ENCODE peak calls at places on chromosomes 5 and 9, in seven cellular contexts. One of them, this sample, is unnamed.
A peak's percentile ranks its signal among the peaks of the same experiment; 100 is the strongest.

GRCh38 chr9:133263557-133263956 is 11.4 kb downstream of the ABO start:
- DNase-seq in tibial artery: no peak
- DNase-seq in suprapubic skin: no peak
- DNase-seq in ascending aorta: no peak
- DNase-seq in transverse colon: no peak
- DNase-seq in tibial nerve: no peak
- DNase-seq in uterus: no peak
- DNase-seq in this sample: no peak

GRCh38 chr5:3678801-3679200 is 83.2 kb downstream of the IRX1 start:
- DNase-seq in suprapubic skin: no peak
- DNase-seq in tibial nerve: no peak
- DNase-seq in uterus: no peak
- DNase-seq in transverse colon: no peak
- DNase-seq in ascending aorta: no peak
- DNase-seq in tibial artery: no peak
- DNase-seq in this sample: no peak

GRCh38 chr5:164301136-164301535 is 795.7 kb downstream of the MAT2B start:
- DNase-seq in ascending aorta: no peak
- DNase-seq in suprapubic skin: no peak
- DNase-seq in tibial nerve: no peak
- DNase-seq in transverse colon: no peak
- DNase-seq in tibial artery: no peak
- DNase-seq in uterus: no peak
- DNase-seq in this sample: no peak

GRCh38 chr5:64691333-64691732 is 1.0 kb downstream of the SHISAL2B start:
- DNase-seq in uterus: no peak
- DNase-seq in suprapubic skin: no peak
- DNase-seq in transverse colon: no peak
- DNase-seq in ascending aorta: no peak
- DNase-seq in tibial artery: no peak
- DNase-seq in tibial nerve: no peak
- DNase-seq in this sample: no peak

GRCh38 chr9:113648048-113648447 is 184.5 kb downstream of the RGS3 start:
- DNase-seq in transverse colon: no peak
- DNase-seq in uterus: no peak
- DNase-seq in tibial nerve: no peak
- DNase-seq in suprapubic skin: peak; percentile 46
- DNase-seq in ascending aorta: peak; percentile 61
- DNase-seq in tibial artery: peak; percentile 8
- DNase-seq in this sample: no peak

GRCh38 chr5:143025971-143026370 is 255.8 kb downstream of the ARHGAP26 start:
- DNase-seq in tibial nerve: no peak
- DNase-seq in tibial artery: no peak
- DNase-seq in transverse colon: no peak
- DNase-seq in suprapubic skin: no peak
- DNase-seq in ascending aorta: no peak
- DNase-seq in uterus: no peak
- DNase-seq in this sample: no peak

GRCh38 chr9:105233836-105234235 is 10.6 kb upstream of the SLC44A1 start:
- DNase-seq in tibial artery: no peak
- DNase-seq in uterus: no peak
- DNase-seq in tibial nerve: no peak
- DNase-seq in suprapubic skin: no peak
- DNase-seq in transverse colon: no peak
- DNase-seq in ascending aorta: no peak
- DNase-seq in this sample: no peak

GRCh38 chr9:6788175-6789016 is 30.6 kb downstream of the KDM4C start:
- DNase-seq in uterus: no peak
- DNase-seq in tibial nerve: no peak
- DNase-seq in transverse colon: peak; percentile 38
- DNase-seq in tibial artery: no peak
- DNase-seq in ascending aorta: no peak
- DNase-seq in suprapubic skin: no peak
- DNase-seq in this sample: no peak

GRCh38 chr9:89427621-89428221 is 70.2 kb downstream of the SEMA4D start:
- DNase-seq in transverse colon: no peak
- DNase-seq in ascending aorta: no peak
- DNase-seq in uterus: no peak
- DNase-seq in tibial artery: no peak
- DNase-seq in tibial nerve: no peak
- DNase-seq in suprapubic skin: no peak
- DNase-seq in this sample: no peak
- H3K4me1 ChIP-seq in transverse colon: peaks cover 36% of the 10 kb centered on the region
- H3K4me1 ChIP-seq in ascending aorta: no peaks in the 10 kb centered on the region
- H3K4me1 ChIP-seq in uterus: no peaks in the 10 kb centered on the region
- H3K4me1 ChIP-seq in tibial artery: no peaks in the 10 kb centered on the region
- H3K4me1 ChIP-seq in tibial nerve: peaks cover 53% of the 10 kb centered on the region
- H3K4me1 ChIP-seq in suprapubic skin: peaks cover 35% of the 10 kb centered on the region
- H3K4me1 ChIP-seq in this sample: peaks cover 17% of the 10 kb centered on the region

DNA sequence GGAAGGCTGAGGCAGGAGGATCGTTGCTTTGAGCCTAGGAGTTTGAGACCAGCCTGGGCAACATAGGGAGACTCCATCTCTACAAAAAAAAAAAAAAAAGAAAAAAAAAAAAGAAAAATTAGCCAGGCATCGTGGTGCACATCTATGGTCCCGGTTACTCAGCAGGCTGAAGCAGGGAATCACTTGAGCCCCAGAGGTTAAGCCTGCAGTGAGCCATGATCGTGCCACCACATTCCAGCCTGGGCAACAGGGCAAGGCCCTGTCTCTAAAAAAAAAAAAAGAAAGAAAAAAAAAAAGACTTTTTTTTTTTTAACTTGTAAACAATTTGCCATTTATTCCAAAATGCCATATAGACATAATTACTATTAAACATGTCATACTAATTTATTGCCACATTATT is 64.5 kb downstream of the SERINC5 start:
- DNase-seq in tibial nerve: no peak
- DNase-seq in transverse colon: no peak
- DNase-seq in suprapubic skin: no peak
- DNase-seq in tibial artery: no peak
- DNase-seq in ascending aorta: no peak
- DNase-seq in uterus: no peak
- DNase-seq in this sample: no peak
- H3K4me1 ChIP-seq in tibial nerve: peaks cover 92% of the 10 kb centered on the region
- H3K4me1 ChIP-seq in transverse colon: peaks cover 68% of the 10 kb centered on the region
- H3K4me1 ChIP-seq in suprapubic skin: peaks cover 55% of the 10 kb centered on the region
- H3K4me1 ChIP-seq in tibial artery: no peaks in the 10 kb centered on the region
- H3K4me1 ChIP-seq in ascending aorta: no peaks in the 10 kb centered on the region
- H3K4me1 ChIP-seq in uterus: peaks cover 4% of the 10 kb centered on the region
- H3K4me1 ChIP-seq in this sample: peaks cover 72% of the 10 kb centered on the region

DNA sequence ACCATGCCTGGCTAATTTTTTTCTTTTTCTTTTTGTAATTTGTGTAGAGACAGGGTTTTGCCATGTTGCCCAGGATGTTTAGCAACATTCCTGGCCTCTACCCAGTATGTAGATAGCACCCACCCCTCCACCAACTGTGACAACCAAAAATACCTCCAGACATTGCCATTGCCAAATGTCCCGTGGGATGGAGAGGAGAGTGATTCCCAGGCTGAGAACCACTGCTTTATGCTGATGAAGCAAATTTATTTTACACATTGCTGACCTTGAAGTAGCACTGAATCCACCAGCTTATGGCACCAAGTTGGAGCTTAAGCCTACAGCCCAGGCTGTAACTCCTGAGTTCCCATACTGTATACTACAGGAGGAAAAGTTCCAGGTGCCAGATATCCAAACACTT is 58.5 kb downstream of the GGTA1 start:
- DNase-seq in transverse colon: no peak
- DNase-seq in tibial nerve: no peak
- DNase-seq in tibial artery: no peak
- DNase-seq in uterus: no peak
- DNase-seq in ascending aorta: no peak
- DNase-seq in suprapubic skin: no peak
- DNase-seq in this sample: no peak
- H3K4me1 ChIP-seq in transverse colon: no peaks in the 10 kb centered on the region
- H3K4me1 ChIP-seq in tibial nerve: no peaks in the 10 kb centered on the region
- H3K4me1 ChIP-seq in tibial artery: no peaks in the 10 kb centered on the region
- H3K4me1 ChIP-seq in uterus: no peaks in the 10 kb centered on the region
- H3K4me1 ChIP-seq in ascending aorta: no peaks in the 10 kb centered on the region
- H3K4me1 ChIP-seq in suprapubic skin: no peaks in the 10 kb centered on the region
- H3K4me1 ChIP-seq in this sample: peaks cover 22% of the 10 kb centered on the region

GRCh38 chr5:150628936-150629485 is 11.4 kb upstream of the SYNPO start:
- DNase-seq in ascending aorta: no peak
- DNase-seq in suprapubic skin: no peak
- DNase-seq in uterus: no peak
- DNase-seq in tibial artery: no peak
- DNase-seq in transverse colon: no peak
- DNase-seq in tibial nerve: no peak
- DNase-seq in this sample: no peak
- H3K4me1 ChIP-seq in ascending aorta: peaks cover 39% of the 10 kb centered on the region
- H3K4me1 ChIP-seq in suprapubic skin: peaks cover 49% of the 10 kb centered on the region
- H3K4me1 ChIP-seq in uterus: peaks cover 2% of the 10 kb centered on the region
- H3K4me1 ChIP-seq in tibial artery: no peaks in the 10 kb centered on the region
- H3K4me1 ChIP-seq in transverse colon: peaks cover 26% of the 10 kb centered on the region
- H3K4me1 ChIP-seq in tibial nerve: peaks cover 85% of the 10 kb centered on the region
- H3K4me1 ChIP-seq in this sample: peaks cover 89% of the 10 kb centered on the region

GRCh38 chr9:98884849-98885248 is 58.9 kb upstream of the COL15A1 start:
- DNase-seq in transverse colon: no peak
- DNase-seq in uterus: no peak
- DNase-seq in tibial nerve: no peak
- DNase-seq in ascending aorta: peak; percentile 42
- DNase-seq in tibial artery: no peak
- DNase-seq in suprapubic skin: no peak
- DNase-seq in this sample: no peak
- H3K4me1 ChIP-seq in transverse colon: no peaks in the 10 kb centered on the region
- H3K4me1 ChIP-seq in uterus: no peaks in the 10 kb centered on the region
- H3K4me1 ChIP-seq in tibial nerve: peaks cover 69% of the 10 kb centered on the region
- H3K4me1 ChIP-seq in ascending aorta: no peaks in the 10 kb centered on the region
- H3K4me1 ChIP-seq in tibial artery: peaks cover 4% of the 10 kb centered on the region
- H3K4me1 ChIP-seq in suprapubic skin: peaks cover 22% of the 10 kb centered on the region
- H3K4me1 ChIP-seq in this sample: peaks cover 92% of the 10 kb centered on the region

DNA sequence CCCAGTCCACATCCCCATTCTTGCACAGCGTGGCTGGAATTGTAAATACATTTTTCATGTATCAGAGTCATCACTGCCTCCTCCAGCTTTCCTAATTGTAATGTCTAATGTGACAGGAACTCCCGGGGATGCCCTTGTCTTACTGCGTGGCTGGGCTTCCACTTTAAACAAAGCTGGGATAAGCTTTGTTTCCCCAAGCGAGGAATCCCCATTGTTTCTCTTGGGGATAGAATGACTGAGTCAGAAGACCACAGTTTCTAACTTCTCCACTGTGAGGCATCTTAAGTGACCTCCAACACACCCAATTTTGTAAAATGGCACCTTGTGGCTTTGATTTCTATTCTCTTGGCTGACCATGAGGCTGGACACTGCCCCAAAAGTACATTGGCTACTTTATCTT is 22.4 kb downstream of the ARPC5L start:
- DNase-seq in transverse colon: no peak
- DNase-seq in tibial artery: no peak
- DNase-seq in suprapubic skin: no peak
- DNase-seq in tibial nerve: no peak
- DNase-seq in ascending aorta: no peak
- DNase-seq in uterus: no peak
- DNase-seq in this sample: no peak
- H3K4me1 ChIP-seq in transverse colon: no peaks in the 10 kb centered on the region
- H3K4me1 ChIP-seq in tibial artery: no peaks in the 10 kb centered on the region
- H3K4me1 ChIP-seq in suprapubic skin: no peaks in the 10 kb centered on the region
- H3K4me1 ChIP-seq in tibial nerve: no peaks in the 10 kb centered on the region
- H3K4me1 ChIP-seq in ascending aorta: no peaks in the 10 kb centered on the region
- H3K4me1 ChIP-seq in uterus: no peaks in the 10 kb centered on the region
- H3K4me1 ChIP-seq in this sample: no peaks in the 10 kb centered on the region

GRCh38 chr9:127857278-127857677 is 2.8 kb upstream of the ENG start:
- DNase-seq in uterus: no peak
- DNase-seq in ascending aorta: no peak
- DNase-seq in transverse colon: no peak
- DNase-seq in tibial artery: no peak
- DNase-seq in suprapubic skin: no peak
- DNase-seq in tibial nerve: no peak
- DNase-seq in this sample: no peak

GRCh38 chr9:127856094-127856740 is 1.8 kb upstream of the ENG start:
- DNase-seq in tibial artery: no peak
- DNase-seq in suprapubic skin: peak; percentile 52
- DNase-seq in transverse colon: no peak
- DNase-seq in uterus: no peak
- DNase-seq in tibial nerve: no peak
- DNase-seq in ascending aorta: no peak
- DNase-seq in this sample: no peak

GRCh38 chr9:127855522-127855921 is 1.1 kb upstream of the ENG start:
- DNase-seq in suprapubic skin: no peak
- DNase-seq in uterus: no peak
- DNase-seq in ascending aorta: no peak
- DNase-seq in transverse colon: no peak
- DNase-seq in tibial nerve: no peak
- DNase-seq in tibial artery: no peak
- DNase-seq in this sample: no peak

GRCh38 chr9:127860260-127860659 is 5.8 kb upstream of the ENG start:
- DNase-seq in tibial artery: no peak
- DNase-seq in transverse colon: no peak
- DNase-seq in suprapubic skin: no peak
- DNase-seq in uterus: peak; percentile 62
- DNase-seq in tibial nerve: no peak
- DNase-seq in ascending aorta: peak; percentile 84
- DNase-seq in this sample: no peak

DNA sequence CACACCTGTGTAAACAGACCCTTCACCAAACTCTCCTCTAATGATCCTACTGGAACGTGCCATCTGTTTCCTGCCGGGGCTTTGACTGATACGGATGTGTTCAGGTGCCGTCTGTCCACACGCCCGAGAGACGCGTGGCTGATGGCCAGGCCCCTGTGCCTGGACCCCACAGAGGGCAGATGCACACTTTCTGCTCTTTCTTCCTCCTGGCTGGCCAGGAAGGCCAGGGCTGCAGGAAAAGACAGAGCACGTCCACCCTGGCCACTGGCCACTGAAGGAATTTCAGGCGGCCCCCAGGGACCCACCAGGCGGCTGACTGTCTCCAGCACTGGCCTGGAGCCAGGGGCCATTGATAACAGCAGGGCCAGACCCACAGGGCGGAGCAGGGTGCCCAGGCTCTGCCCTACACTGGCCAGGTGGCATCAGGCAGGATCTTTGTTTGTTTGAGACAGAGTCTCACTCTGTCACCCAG is 3.6 kb upstream of the ENG start:
- DNase-seq in transverse colon: no peak
- DNase-seq in uterus: peak; percentile 59
- DNase-seq in tibial artery: no peak
- DNase-seq in tibial nerve: no peak
- DNase-seq in ascending aorta: peak; percentile 87
- DNase-seq in suprapubic skin: peak; percentile 72
- DNase-seq in this sample: peak; percentile 83
- H3K4me1 ChIP-seq in transverse colon: peaks cover 33% of the 10 kb centered on the region
- H3K4me1 ChIP-seq in uterus: no peaks in the 10 kb centered on the region
- H3K4me1 ChIP-seq in tibial artery: peaks cover 13% of the 10 kb centered on the region
- H3K4me1 ChIP-seq in tibial nerve: peaks cover 87% of the 10 kb centered on the region
- H3K4me1 ChIP-seq in ascending aorta: peaks cover 26% of the 10 kb centered on the region
- H3K4me1 ChIP-seq in suprapubic skin: peaks cover 48% of the 10 kb centered on the region
- H3K4me1 ChIP-seq in this sample: peaks cover 100% of the 10 kb centered on the region

GRCh38 chr5:88823201-88823600 is 59.8 kb downstream of the MEF2C start:
- DNase-seq in ascending aorta: no peak
- DNase-seq in tibial artery: no peak
- DNase-seq in transverse colon: no peak
- DNase-seq in uterus: no peak
- DNase-seq in suprapubic skin: no peak
- DNase-seq in tibial nerve: no peak
- DNase-seq in this sample: no peak
- H3K4me1 ChIP-seq in ascending aorta: no peaks in the 10 kb centered on the region
- H3K4me1 ChIP-seq in tibial artery: no peaks in the 10 kb centered on the region
- H3K4me1 ChIP-seq in transverse colon: peaks cover 20% of the 10 kb centered on the region
- H3K4me1 ChIP-seq in uterus: no peaks in the 10 kb centered on the region
- H3K4me1 ChIP-seq in suprapubic skin: peaks cover 20% of the 10 kb centered on the region
- H3K4me1 ChIP-seq in tibial nerve: peaks cover 40% of the 10 kb centered on the region
- H3K4me1 ChIP-seq in this sample: peaks cover 83% of the 10 kb centered on the region

This sample was measured in left ventricle myocardium inferior.